ENCODE peak calls at places on chromosomes 3 and 15, in six cellular contexts. R, Y, V, M, O and D are unnamed samples.

GRCh38 chr3:185744997-185745843 is 79.6 kb downstream of the IGF2BP2 start:
- DNase-seq in R (no peak), Y (peak; percentile 86), V (peak; percentile 92), M (peak; percentile 29), O (peak; percentile 92), D (no peak)

GRCh38 chr15:93152264-93152884 is 63.4 kb upstream of the RGMA start:
- DNase-seq in R (no peak), Y (no peak), V (no peak), M (no peak), O (no peak), D (no peak)

GRCh38 chr15:93974804-93975481 is 256.4 kb upstream of the MCTP2 start:
- DNase-seq in R (no peak), Y (peak; percentile 45), V (peak; percentile 35), M (peak; percentile 37), O (peak; percentile 53), D (no peak)

GRCh38 chr15:76338555-76339301 is 2.2 kb downstream of the ISL2 start:
- DNase-seq in R (no peak), Y (no peak), V (no peak), M (no peak), O (no peak), D (no peak)

GRCh38 chr3:128456776-128457715 is 9.6 kb downstream of the DNAJB8 start:
- DNase-seq in R (peak; percentile 65), Y (no peak), V (no peak), M (no peak), O (no peak), D (no peak)

GRCh38 chr15:74531144-74531811 is 9.7 kb upstream of the ARID3B start:
- DNase-seq in R (no peak), Y (peak; percentile 95), V (peak; percentile 54), M (no peak), O (peak; percentile 95), D (no peak)

GRCh38 chr3:32930161-32930560 is 21.3 kb upstream of the CCR4 start:
- DNase-seq in R (no peak), Y (no peak), V (no peak), M (no peak), O (no peak), D (no peak)

GRCh38 chr15:57823325-57823860 is 116.9 kb downstream of the POLR2M start:
- DNase-seq in R (no peak), Y (no peak), V (no peak), M (no peak), O (no peak), D (no peak)

GRCh38 chr3:176939022-176939817 is 258.1 kb downstream of the TBL1XR1 start:
- DNase-seq in R (no peak), Y (peak; percentile 93), V (peak; percentile 84), M (peak; percentile 69), O (peak; percentile 86), D (no peak)

GRCh38 chr3:55297706-55298105 is 189.4 kb downstream of the WNT5A start:
- DNase-seq in R (no peak), Y (peak; percentile 54), V (no peak), M (no peak), O (no peak), D (no peak)

GRCh38 chr3:31185004-31185357 is 290.5 kb upstream of the GADL1 start:
- DNase-seq in R (no peak), Y (peak; percentile 34), V (peak; percentile 47), M (no peak), O (peak; percentile 62), D (no peak)

GRCh38 chr3:114464548-114464947 is 170.7 kb downstream of the TIGIT start:
- DNase-seq in R (no peak), Y (no peak), V (no peak), M (no peak), O (no peak), D (no peak)

GRCh38 chr15:63056843-63057242 is 14.3 kb downstream of the TPM1 start:
- DNase-seq in R (no peak), Y (peak; percentile 73), V (no peak), M (no peak), O (peak; percentile 49), D (no peak)
- TF ChIP-seq CTCF in R (peak; percentile 33), Y (peak; percentile 5), V (no peak), M (no peak), O (no peak), D (no peak)

DNA sequence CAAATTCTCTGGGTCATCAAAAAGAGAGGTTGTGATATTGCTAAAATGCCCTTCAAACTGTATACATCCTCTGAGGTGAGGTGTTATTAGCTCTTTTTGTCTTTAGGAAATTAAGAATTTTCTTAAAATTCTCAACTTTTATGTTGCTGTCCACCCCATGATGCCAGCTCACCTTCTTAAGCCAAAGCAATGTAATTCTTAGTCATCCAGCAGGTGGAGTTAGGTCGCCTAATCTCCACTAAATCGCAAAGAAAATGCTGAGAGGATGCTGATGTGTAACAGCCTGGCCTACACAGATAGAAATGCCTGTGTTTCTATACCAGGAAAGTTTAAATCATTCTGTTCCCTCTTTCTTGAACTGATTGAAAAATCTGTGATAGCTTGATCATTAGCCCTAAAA is 770.2 kb upstream of the ALCAM start:
- DNase-seq in R (no peak), Y (peak; percentile 87), V (peak; percentile 37), M (peak; percentile 59), O (peak; percentile 74), D (no peak)
- TF ChIP-seq CTCF in R (peak; percentile 83), Y (peak; percentile 76), V (peak; percentile 50), M (peak; percentile 57), O (peak; percentile 59), D (no peak)

DNA sequence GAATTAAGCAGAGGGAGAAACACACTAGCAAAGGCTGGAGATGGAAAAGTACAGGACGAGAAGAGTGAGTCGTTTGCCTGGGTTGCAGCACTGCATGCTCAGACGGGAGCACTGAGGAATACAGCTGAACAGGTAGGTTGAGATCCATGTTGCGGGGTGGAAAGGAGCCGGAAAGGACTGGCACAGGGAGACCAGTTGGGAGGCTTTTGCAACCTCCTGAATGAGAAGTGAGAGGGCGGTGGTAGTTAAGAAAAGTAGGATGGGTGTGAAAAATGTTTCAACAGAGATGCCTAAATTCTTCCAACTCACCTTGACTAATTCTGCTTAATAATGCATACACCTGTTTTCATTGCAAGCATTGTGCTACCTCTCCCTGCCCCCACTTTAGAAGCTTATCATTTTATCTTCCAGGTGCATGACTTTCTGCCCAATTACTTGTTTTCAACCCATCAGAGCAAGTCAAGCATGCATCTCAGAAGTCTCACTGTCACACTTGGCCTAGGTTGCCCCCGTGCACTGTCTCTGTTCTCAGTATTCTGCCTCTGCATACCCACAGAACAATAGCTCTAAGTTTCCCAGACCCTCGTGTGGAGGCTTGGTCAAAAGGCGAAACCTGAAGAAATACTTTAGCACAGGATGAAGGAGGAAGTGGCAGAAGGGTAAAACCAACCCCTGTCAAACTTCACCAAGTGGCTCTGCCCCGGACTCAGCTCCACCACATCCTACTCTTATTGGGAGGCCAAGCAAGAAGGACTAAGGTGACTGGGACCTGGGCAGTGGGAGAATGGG is 199.3 kb upstream of the BCL6 start:
- DNase-seq in R (no peak), Y (no peak), V (no peak), M (no peak), O (no peak), D (no peak)
- TF ChIP-seq CTCF in R (no peak), Y (no peak), V (no peak), M (no peak), O (no peak), D (no peak)

GRCh38 chr3:101676219-101676764 is 640 bp downstream of the ZBTB11 start:
- DNase-seq in R (peak; percentile 98), Y (peak; percentile 98), V (peak; percentile 95), M (peak; percentile 95), O (peak; percentile 98), D (peak; percentile 96)
- TF ChIP-seq CTCF in R (no peak), Y (no peak), V (peak; percentile 6), M (no peak), O (peak; percentile 2), D (no peak)

GRCh38 chr15:91885714-91886265 is 32.3 kb downstream of the SLCO3A1 start:
- DNase-seq in R (no peak), Y (no peak), V (no peak), M (no peak), O (no peak), D (no peak)
- TF ChIP-seq CTCF in R (peak; percentile 15), Y (no peak), V (no peak), M (peak; percentile 15), O (no peak), D (no peak)

GRCh38 chr15:47377465-47377864 is 339.8 kb upstream of the SEMA6D start:
- DNase-seq in R (no peak), Y (no peak), V (no peak), M (no peak), O (no peak), D (no peak)

GRCh38 chr15:47378527-47378926 is 338.8 kb upstream of the SEMA6D start:
- DNase-seq in R (no peak), Y (no peak), V (no peak), M (no peak), O (no peak), D (no peak)

GRCh38 chr15:47371939-47372338 is 345.4 kb upstream of the SEMA6D start:
- DNase-seq in R (no peak), Y (no peak), V (no peak), M (no peak), O (no peak), D (no peak)

GRCh38 chr15:47376190-47376589 is 341.1 kb upstream of the SEMA6D start:
- DNase-seq in R (no peak), Y (no peak), V (no peak), M (no peak), O (no peak), D (no peak)

DNA sequence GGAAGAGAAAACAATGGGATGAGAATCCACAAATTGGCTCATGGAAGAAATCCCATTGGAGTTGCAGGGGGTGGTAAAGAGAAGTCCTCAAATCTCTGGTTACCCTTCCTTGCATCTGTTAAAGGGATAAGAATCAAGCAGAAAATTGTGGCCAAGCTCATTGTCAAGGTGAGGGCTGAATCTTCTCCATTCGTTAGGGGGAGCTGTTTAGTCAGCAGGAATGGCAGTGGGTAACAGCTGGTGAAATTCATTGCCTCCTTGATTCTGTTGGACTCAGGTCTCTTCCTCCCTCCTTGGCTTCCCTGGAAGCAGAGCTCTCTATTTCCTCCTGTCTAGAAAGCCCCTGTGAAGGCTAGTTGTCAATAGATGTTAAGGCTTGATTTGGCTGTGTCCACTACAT is 343.1 kb upstream of the SEMA6D start:
- DNase-seq in R (no peak), Y (peak; percentile 59), V (peak; percentile 5), M (peak; percentile 0), O (no peak), D (no peak)
- TF ChIP-seq CTCF in R (peak; percentile 46), Y (peak; percentile 76), V (peak; percentile 43), M (no peak), O (peak; percentile 41), D (no peak)

GRCh38 chr3:196740476-196741400 is 1.1 kb downstream of the PAK2 start:
- DNase-seq in R (no peak), Y (peak; percentile 84), V (peak; percentile 67), M (peak; percentile 15), O (peak; percentile 76), D (no peak)
- TF ChIP-seq CTCF in R (no peak), Y (no peak), V (no peak), M (no peak), O (no peak), D (no peak)